ENCODE peak calls at places on chromosome 12, in four cellular contexts. One of them, this sample, is unnamed.

GRCh38 chr12:76266797-76267196 is 81.4 kb downstream of the BBS10 start:
- DNase-seq in GM12878: no peak
- DNase-seq in HepG2: no peak
- DNase-seq in K562: no peak
- DNase-seq in this sample: no peak

GRCh38 chr12:67920432-67920831 is 68.8 kb upstream of the IFNG-AS1 start:
- DNase-seq in HepG2: no peak
- DNase-seq in K562: no peak
- DNase-seq in GM12878: no peak
- DNase-seq in this sample: no peak

GRCh38 chr12:111429760-111430417 is 24.2 kb downstream of the SH2B3 start:
- DNase-seq in GM12878: no peak
- DNase-seq in HepG2: no peak
- DNase-seq in K562: no peak
- DNase-seq in this sample: peak; percentile 63

GRCh38 chr12:19574606-19575005 is 135.3 kb downstream of the AEBP2 start:
- DNase-seq in GM12878: no peak
- DNase-seq in K562: no peak
- DNase-seq in HepG2: peak; percentile 2
- DNase-seq in this sample: peak; percentile 26

GRCh38 chr12:14390449-14390848 is 25.0 kb downstream of the ATF7IP start:
- DNase-seq in HepG2: no peak
- DNase-seq in K562: no peak
- DNase-seq in GM12878: no peak
- DNase-seq in this sample: no peak

GRCh38 chr12:52628111-52628507 is 9.8 kb upstream of the KRT73 start:
- DNase-seq in HepG2: no peak
- DNase-seq in K562: no peak
- DNase-seq in GM12878: no peak
- DNase-seq in this sample: no peak

GRCh38 chr12:4027412-4027811 is 154.2 kb upstream of the PARP11 start:
- DNase-seq in HepG2: peak; percentile 48
- DNase-seq in K562: no peak
- DNase-seq in GM12878: no peak
- DNase-seq in this sample: no peak

GRCh38 chr12:56260380-56260779 is 2.2 kb upstream of the ANKRD52 start:
- DNase-seq in GM12878: no peak
- DNase-seq in HepG2: no peak
- DNase-seq in K562: no peak
- DNase-seq in this sample: no peak

GRCh38 chr12:131353376-131353775 is 357.5 kb upstream of the SFSWAP start:
- DNase-seq in GM12878: no peak
- DNase-seq in K562: no peak
- DNase-seq in HepG2: no peak
- DNase-seq in this sample: no peak

GRCh38 chr12:123387508-123388217 is 3.7 kb downstream of the KMT5A start:
- DNase-seq in GM12878: no peak
- DNase-seq in HepG2: no peak
- DNase-seq in K562: no peak
- DNase-seq in this sample: no peak

GRCh38 chr12:15532364-15532977 is 210.2 kb downstream of the PTPRO start:
- DNase-seq in HepG2: peak; percentile 55
- DNase-seq in K562: no peak
- DNase-seq in GM12878: peak; percentile 36
- DNase-seq in this sample: peak; percentile 5

GRCh38 chr12:9707864-9708808 is 24.8 kb downstream of the CLECL1 start:
- DNase-seq in HepG2: peak; percentile 31
- DNase-seq in GM12878: no peak
- DNase-seq in K562: peak; percentile 34
- DNase-seq in this sample: peak; percentile 31

DNA sequence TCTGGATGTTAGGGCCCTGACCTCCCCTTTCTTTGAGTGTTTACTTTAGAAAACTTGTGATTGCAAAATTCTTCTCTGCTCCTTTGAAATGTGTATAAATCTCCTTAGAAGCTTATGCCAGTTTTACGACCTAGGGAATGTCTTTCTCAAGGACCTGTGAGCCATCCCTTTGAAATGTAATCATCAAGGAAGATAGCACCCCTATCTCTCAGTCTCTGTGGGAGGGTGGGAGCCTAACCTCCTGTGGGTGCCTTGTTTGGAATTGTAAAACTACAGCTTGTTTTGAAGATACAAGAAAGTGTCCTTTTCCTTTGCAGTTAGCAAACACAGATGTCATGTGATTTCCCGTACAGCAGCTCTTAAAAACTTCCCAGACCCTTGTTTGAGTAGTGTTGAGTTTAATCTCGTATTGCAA is 3.3 kb downstream of the OR10AD1 start:
- DNase-seq in K562: no peak
- DNase-seq in GM12878: no peak
- DNase-seq in HepG2: no peak
- DNase-seq in this sample: no peak
- H3K27ac ChIP-seq in K562: peak overlapping the region; percentile 3
- H3K27ac ChIP-seq in GM12878: no peak overlapping the region
- H3K27ac ChIP-seq in HepG2: no peak overlapping the region
- H3K27ac ChIP-seq in this sample: no peak overlapping the region

GRCh38 chr12:89709994-89710872 is 1.6 kb upstream of the ATP2B1 start:
- DNase-seq in HepG2: no peak
- DNase-seq in GM12878: no peak
- DNase-seq in K562: no peak
- DNase-seq in this sample: no peak
- TF ChIP-seq FOXM1 in HepG2: no peak
- TF ChIP-seq FOXM1 in GM12878: no peak
- TF ChIP-seq FOXM1 in K562: peak; percentile 50
- TF ChIP-seq FOXM1 in this sample: no peak

GRCh38 chr12:93183940-93184663 is 193.6 kb upstream of the NUDT4 start:
- DNase-seq in K562: no peak
- DNase-seq in HepG2: no peak
- DNase-seq in GM12878: peak; percentile 73
- DNase-seq in this sample: peak; percentile 10

GRCh38 chr12:93186131-93186530 is 191.6 kb upstream of the NUDT4 start:
- DNase-seq in K562: no peak
- DNase-seq in HepG2: no peak
- DNase-seq in GM12878: no peak
- DNase-seq in this sample: no peak

GRCh38 chr12:93185369-93185741 is 192.4 kb upstream of the NUDT4 start:
- DNase-seq in K562: no peak
- DNase-seq in HepG2: no peak
- DNase-seq in GM12878: no peak
- DNase-seq in this sample: no peak

GRCh38 chr12:93186621-93187020 is 191.1 kb upstream of the NUDT4 start:
- DNase-seq in K562: no peak
- DNase-seq in HepG2: no peak
- DNase-seq in GM12878: no peak
- DNase-seq in this sample: no peak

DNA sequence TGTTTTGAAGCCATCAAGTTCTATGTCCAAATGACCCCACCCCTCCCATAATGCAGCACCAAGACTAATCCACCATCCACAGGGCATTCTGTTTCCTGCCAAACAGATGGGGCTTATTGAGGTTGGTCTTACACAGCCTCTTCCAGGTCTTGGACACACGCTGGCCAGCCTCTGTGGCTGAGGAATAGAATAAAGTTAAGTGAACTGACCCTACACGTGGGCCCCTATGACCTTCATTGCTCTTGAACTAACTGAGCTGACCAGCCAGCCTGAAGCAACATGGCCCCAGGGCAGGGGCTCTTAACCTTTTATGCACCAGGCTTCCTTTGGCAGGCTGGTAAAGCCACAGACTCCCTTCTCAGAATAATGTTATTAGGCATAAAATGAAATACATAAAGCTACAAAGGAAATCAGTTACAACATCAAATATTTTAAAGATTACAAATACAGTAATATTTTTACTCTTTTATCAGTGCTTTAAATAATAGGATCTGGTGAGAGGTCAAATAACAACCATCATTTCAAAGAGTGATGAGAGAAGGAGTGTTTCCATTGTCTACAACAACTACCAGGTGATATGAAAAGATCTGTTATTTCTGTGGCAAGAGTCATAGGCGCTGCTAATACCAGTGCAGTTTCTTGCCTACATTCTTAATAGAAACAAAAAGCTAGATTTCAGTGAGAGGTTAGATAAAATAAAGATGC is 192.9 kb upstream of the NUDT4 start:
- DNase-seq in HepG2: no peak
- DNase-seq in GM12878: no peak
- DNase-seq in K562: no peak
- DNase-seq in this sample: no peak
- H3K27ac ChIP-seq in HepG2: no peak overlapping the region
- H3K27ac ChIP-seq in GM12878: peak overlapping the region; percentile 86
- H3K27ac ChIP-seq in K562: peak overlapping the region; percentile 14
- H3K27ac ChIP-seq in this sample: peak overlapping the region; percentile 76

GRCh38 chr12:118404876-118405521 is 28.6 kb downstream of the SUDS3 start:
- DNase-seq in K562: peak; percentile 73
- DNase-seq in HepG2: peak; percentile 52
- DNase-seq in GM12878: peak; percentile 4
- DNase-seq in this sample: peak; percentile 44

GRCh38 chr12:118398878-118399277 is 22.5 kb downstream of the SUDS3 start:
- DNase-seq in GM12878: no peak
- DNase-seq in K562: no peak
- DNase-seq in HepG2: no peak
- DNase-seq in this sample: no peak

GRCh38 chr12:118397693-118398440 is 21.5 kb downstream of the SUDS3 start:
- DNase-seq in GM12878: no peak
- DNase-seq in K562: no peak
- DNase-seq in HepG2: no peak
- DNase-seq in this sample: no peak

DNA sequence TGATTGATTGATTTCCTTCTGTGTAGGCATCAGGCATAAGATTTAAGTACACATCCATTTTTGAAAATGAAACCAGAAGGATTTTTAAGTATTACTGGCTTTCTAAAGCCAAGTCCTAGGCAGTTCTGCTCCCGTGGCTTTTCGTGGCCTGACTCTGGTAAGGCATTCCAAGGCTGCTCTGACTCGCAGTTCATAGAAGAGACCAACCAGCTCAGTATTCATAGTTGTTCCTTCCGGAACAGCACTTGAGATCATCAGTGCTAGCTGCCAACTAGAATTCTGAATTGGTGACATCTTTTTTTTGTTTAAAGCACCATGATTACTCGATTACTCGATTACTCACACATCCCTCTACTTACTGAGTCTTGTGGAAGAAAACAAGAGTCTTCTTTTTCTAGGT is 25.9 kb downstream of the SUDS3 start:
- DNase-seq in HepG2: no peak
- DNase-seq in K562: no peak
- DNase-seq in GM12878: no peak
- DNase-seq in this sample: no peak
- TF ChIP-seq FOXM1 in HepG2: no peak
- TF ChIP-seq FOXM1 in K562: no peak
- TF ChIP-seq FOXM1 in GM12878: no peak
- TF ChIP-seq FOXM1 in this sample: no peak

GRCh38 chr12:79422060-79422812 is 268.5 kb downstream of the PAWR start:
- DNase-seq in K562: no peak
- DNase-seq in GM12878: no peak
- DNase-seq in HepG2: peak; percentile 13
- DNase-seq in this sample: no peak
- H3K27ac ChIP-seq in K562: no peak overlapping the region
- H3K27ac ChIP-seq in GM12878: no peak overlapping the region
- H3K27ac ChIP-seq in HepG2: peak overlapping the region; percentile 8
- H3K27ac ChIP-seq in this sample: no peak overlapping the region

DNA sequence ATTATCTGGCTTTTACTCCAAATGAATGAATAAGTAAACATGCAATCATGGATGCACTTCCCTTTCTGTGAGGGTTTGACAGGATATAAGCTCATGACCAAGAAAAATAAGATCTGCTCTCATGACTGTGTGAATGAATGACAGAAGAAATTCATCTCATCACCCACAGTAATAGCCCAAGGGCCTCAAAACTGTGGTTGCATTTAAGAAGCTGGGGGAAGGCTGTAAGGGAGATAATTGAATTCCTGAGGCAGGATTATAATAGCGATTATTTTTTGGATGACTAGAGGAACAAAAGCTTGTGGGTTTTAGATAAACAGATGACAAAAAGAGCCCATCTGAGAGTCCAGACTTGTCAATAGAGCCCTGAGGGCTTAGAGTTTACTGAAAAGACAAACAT is 161.1 kb downstream of the NTF3 start:
- DNase-seq in HepG2: no peak
- DNase-seq in K562: no peak
- DNase-seq in GM12878: no peak
- DNase-seq in this sample: no peak
- TF ChIP-seq FOXM1 in HepG2: no peak
- TF ChIP-seq FOXM1 in K562: no peak
- TF ChIP-seq FOXM1 in GM12878: no peak
- TF ChIP-seq FOXM1 in this sample: no peak

GRCh38 chr12:50315803-50316202 is 32.5 kb upstream of the LIMA1 start:
- DNase-seq in GM12878: no peak
- DNase-seq in K562: no peak
- DNase-seq in HepG2: no peak
- DNase-seq in this sample: no peak

GRCh38 chr12:50317198-50317597 is 33.9 kb upstream of the LIMA1 start:
- DNase-seq in K562: no peak
- DNase-seq in GM12878: no peak
- DNase-seq in HepG2: no peak
- DNase-seq in this sample: no peak

GRCh38 chr12:50314629-50315312 is 31.5 kb upstream of the LIMA1 start:
- DNase-seq in K562: peak; percentile 47
- DNase-seq in GM12878: no peak
- DNase-seq in HepG2: peak; percentile 46
- DNase-seq in this sample: peak; percentile 73

GRCh38 chr12:50309950-50310349 is 26.6 kb upstream of the LIMA1 start:
- DNase-seq in GM12878: no peak
- DNase-seq in K562: no peak
- DNase-seq in HepG2: no peak
- DNase-seq in this sample: no peak

GRCh38 chr12:50313256-50313931 is 30.1 kb upstream of the LIMA1 start:
- DNase-seq in K562: no peak
- DNase-seq in HepG2: no peak
- DNase-seq in GM12878: no peak
- DNase-seq in this sample: no peak
- H3K27ac ChIP-seq in K562: no peak overlapping the region
- H3K27ac ChIP-seq in HepG2: no peak overlapping the region
- H3K27ac ChIP-seq in GM12878: no peak overlapping the region
- H3K27ac ChIP-seq in this sample: no peak overlapping the region

This sample was measured in SK-N-SH.